ENCODE peak calls at places on chromosome 5, in eight cellular contexts. H is RWPE1; B is activated T-helper 9 cell treated with anti-CD3 and anti-CD28 coated beads, Interleukin-2, amount 50 U/mL, for 16 hours; F is dorsolateral prefrontal cortex; Z is heart left ventricle; M is A172; J is T-helper 2 cell; S is hypothalamus. P is an unnamed sample.

GRCh38 chr5:73378070-73378469 is 70.5 kb downstream of the FOXD1 start:
- DNase-seq in F (no peak), M (peak; percentile 14), Z (no peak), H (no peak), S (no peak), J (no peak), B (no peak), P (peak; percentile 29)

GRCh38 chr5:67013719-67014118 is 182.9 kb downstream of the CD180 start:
- DNase-seq in Z (no peak), S (no peak), J (no peak), B (no peak), F (no peak), M (no peak), H (no peak), P (no peak)

GRCh38 chr5:89723907-89724306 is 685.6 kb downstream of the CETN3 start:
- DNase-seq in Z (no peak), M (no peak), J (no peak), B (no peak), H (no peak), S (no peak), F (no peak), P (no peak)

GRCh38 chr5:169641253-169641652 is 4.2 kb downstream of the DOCK2 start:
- DNase-seq in H (peak; percentile 41), S (no peak), F (no peak), B (no peak), Z (no peak), M (no peak), J (no peak), P (no peak)

GRCh38 chr5:164649266-164649665 is 1143.8 kb downstream of the MAT2B start:
- DNase-seq in J (no peak), F (no peak), B (no peak), Z (no peak), S (no peak), M (peak; percentile 33), H (no peak), P (no peak)

GRCh38 chr5:20300110-20300509 is 312.1 kb upstream of the CDH18 start:
- DNase-seq in S (no peak), Z (no peak), F (no peak), M (no peak), J (no peak), H (no peak), B (no peak), P (no peak)

GRCh38 chr5:132815454-132815853 is 2.4 kb downstream of the SOWAHA start:
- DNase-seq in J (no peak), B (no peak), M (no peak), S (no peak), H (peak; percentile 24), Z (no peak), F (no peak), P (no peak)

GRCh38 chr5:62341783-62342475 is 35.9 kb downstream of the KIF2A start:
- DNase-seq in J (no peak), H (no peak), Z (no peak), B (no peak), S (no peak), M (no peak), F (no peak), P (no peak)

GRCh38 chr5:22988937-22989336 is 135.8 kb upstream of the CDH12 start:
- DNase-seq in F (no peak), S (no peak), Z (no peak), J (no peak), H (no peak), B (no peak), M (no peak), P (no peak)

GRCh38 chr5:38193015-38193581 is 65.3 kb upstream of the EGFLAM start:
- DNase-seq in F (peak; percentile 71), Z (peak; percentile 51), J (peak; percentile 25), B (peak; percentile 15), M (peak; percentile 51), H (peak; percentile 83), S (peak; percentile 13), P (peak; percentile 81)

GRCh38 chr5:159324097-159324760 is 6.1 kb downstream of the IL12B start:
- DNase-seq in J (no peak), S (no peak), F (no peak), B (no peak), M (peak; percentile 76), H (no peak), Z (no peak), P (no peak)

GRCh38 chr5:84403773-84404172 is 19.1 kb upstream of the EDIL3 start:
- DNase-seq in H (peak; percentile 76), Z (no peak), F (no peak), M (peak; percentile 84), S (no peak), J (no peak), B (no peak), P (no peak)

GRCh38 chr5:43401827-43402226 is 10.4 kb downstream of the CCL28 start:
- DNase-seq in B (no peak), S (no peak), H (no peak), J (no peak), M (no peak), F (no peak), Z (no peak), P (peak; percentile 7)

GRCh38 chr5:8329773-8330172 is 460.8 kb downstream of the MTRR start:
- DNase-seq in B (no peak), F (no peak), S (no peak), H (peak; percentile 11), J (no peak), M (peak; percentile 41), Z (no peak), P (no peak)

GRCh38 chr5:5199460-5199859 is 59.3 kb downstream of the ADAMTS16 start:
- DNase-seq in H (no peak), F (no peak), M (no peak), J (no peak), Z (no peak), B (no peak), S (no peak), P (no peak)

GRCh38 chr5:91998774-91999173 is 615.7 kb upstream of the ARRDC3 start:
- DNase-seq in M (no peak), H (no peak), F (no peak), S (no peak), B (no peak), J (no peak), Z (no peak), P (no peak)

GRCh38 chr5:172276214-172276613 is 7.3 kb downstream of the UBTD2 start:
- DNase-seq in S (no peak), M (no peak), B (no peak), Z (no peak), H (peak; percentile 27), F (no peak), J (no peak), P (no peak)

GRCh38 chr5:40221796-40222195 is 457.9 kb upstream of the PTGER4 start:
- DNase-seq in S (no peak), B (no peak), H (peak; percentile 62), M (peak; percentile 87), F (no peak), Z (no peak), J (no peak), P (no peak)

GRCh38 chr5:38765461-38765861 is 80.4 kb upstream of the OSMR start:
- DNase-seq in M (peak; percentile 62), Z (no peak), S (no peak), B (no peak), J (no peak), F (no peak), H (no peak), P (no peak)

GRCh38 chr5:17807069-17807468 is 172.8 kb downstream of the TAF11L14 start:
- DNase-seq in B (no peak), Z (no peak), M (no peak), F (no peak), S (no peak), J (no peak), H (no peak), P (no peak)

GRCh38 chr5:173458819-173459218 is 130.6 kb upstream of the STC2 start:
- DNase-seq in F (no peak), M (no peak), Z (no peak), S (no peak), B (no peak), H (no peak), J (no peak), P (no peak)

GRCh38 chr5:139795074-139796001 is at the start of gene PSD2:
- DNase-seq in Z (no peak), M (no peak), J (no peak), S (peak; percentile 46), F (no peak), H (peak; percentile 42), B (no peak), P (peak; percentile 29)

GRCh38 chr5:34521628-34522290 is 134.4 kb upstream of the RAI14 start:
- DNase-seq in Z (no peak), M (no peak), S (no peak), F (no peak), J (no peak), B (no peak), H (no peak), P (no peak)

GRCh38 chr5:177404641-177405134 is 4.2 kb upstream of the PFN3 start:
- DNase-seq in M (no peak), H (no peak), J (no peak), B (no peak), S (no peak), F (no peak), Z (no peak), P (no peak)

GRCh38 chr5:157523976-157524375 is 51.6 kb downstream of the ADAM19 start:
- DNase-seq in H (no peak), J (no peak), S (no peak), Z (no peak), M (no peak), B (no peak), F (no peak), P (no peak)

GRCh38 chr5:41191249-41191648 is 22.1 kb downstream of the C6 start:
- DNase-seq in H (no peak), F (no peak), B (no peak), J (no peak), Z (no peak), S (no peak), M (no peak), P (no peak)

GRCh38 chr5:36573441-36573840 is 33.0 kb upstream of the SLC1A3 start:
- DNase-seq in B (no peak), H (peak; percentile 85), S (no peak), F (no peak), J (no peak), M (peak; percentile 83), Z (no peak), P (no peak)

GRCh38 chr5:173714551-173715428 is 98.3 kb upstream of the BOD1 start:
- DNase-seq in M (peak; percentile 89), H (peak; percentile 95), Z (no peak), J (no peak), S (no peak), B (no peak), F (no peak), P (no peak)

GRCh38 chr5:96952118-96952750 is 16.4 kb downstream of the LNPEP start:
- DNase-seq in M (no peak), H (no peak), J (no peak), B (no peak), F (no peak), S (no peak), Z (no peak), P (no peak)

GRCh38 chr5:124743534-124744169 is 2.8 kb downstream of the ZNF608 start:
- DNase-seq in Z (no peak), H (no peak), S (no peak), B (no peak), F (no peak), M (no peak), J (no peak), P (no peak)

GRCh38 chr5:104186100-104186499 is 623.5 kb upstream of the NUDT12 start:
- DNase-seq in F (no peak), M (peak; percentile 95), H (no peak), Z (peak; percentile 37), S (no peak), B (no peak), J (no peak), P (peak; percentile 17)

GRCh38 chr5:67619235-67619634 is 422.6 kb upstream of the CD180 start:
- DNase-seq in B (no peak), H (peak; percentile 26), M (no peak), S (no peak), F (no peak), J (no peak), Z (no peak), P (no peak)

GRCh38 chr5:56922922-56923321 is 13.5 kb downstream of the SETD9 start:
- DNase-seq in F (no peak), B (no peak), J (no peak), H (no peak), S (no peak), Z (no peak), M (no peak), P (no peak)

GRCh38 chr5:141605523-141606277 is 13.1 kb downstream of the DIAPH1 start:
- DNase-seq in S (no peak), F (no peak), J (peak; percentile 67), H (no peak), M (no peak), Z (peak; percentile 46), B (peak; percentile 38), P (no peak)